ENCODE peak calls at places on chromosome 7, in four cellular contexts. V, M, S and K are unnamed samples.

GRCh38 chr7:148265896-148266295 is 324.7 kb upstream of the C7orf33 start:
- DNase-seq in V (no peak), M (no peak), S (no peak), K (no peak)

GRCh38 chr7:111640416-111640815 is 78.1 kb upstream of the IMMP2L start:
- DNase-seq in V (no peak), M (no peak), S (no peak), K (no peak)

GRCh38 chr7:2757361-2757903 is 69.4 kb downstream of the AMZ1 start:
- DNase-seq in V (no peak), M (no peak), S (no peak), K (no peak)

GRCh38 chr7:2110586-2111396 is 122.0 kb downstream of the MAD1L1 start:
- DNase-seq in V (no peak), M (no peak), S (no peak), K (no peak)

GRCh38 chr7:96238474-96238873 is 83.4 kb downstream of the SLC25A13 start:
- DNase-seq in V (peak), M (no peak), S (no peak), K (no peak)

GRCh38 chr7:87414400-87415188 is 60.9 kb downstream of the ABCB4 start:
- DNase-seq in V (no peak), M (no peak), S (no peak), K (no peak)

GRCh38 chr7:139730746-139731612 is 46.8 kb downstream of the HIPK2 start:
- DNase-seq in V (no peak), M (peak), S (no peak), K (no peak)

GRCh38 chr7:94908204-94909022 is 1.0 kb downstream of the PPP1R9A start:
- DNase-seq in V (peak), M (peak), S (peak), K (no peak)

GRCh38 chr7:6375346-6376101 is 72.2 kb downstream of the DAGLB start:
- DNase-seq in V (no peak), M (no peak), S (no peak), K (no peak)

GRCh38 chr7:47335071-47335470 is 246.8 kb downstream of the TNS3 start:
- DNase-seq in V (no peak), M (no peak), S (no peak), K (no peak)

GRCh38 chr7:69208848-69209247 is 389.4 kb upstream of the AUTS2 start:
- DNase-seq in V (no peak), M (peak), S (no peak), K (no peak)

GRCh38 chr7:91201731-91202130 is 62.5 kb upstream of the FZD1 start:
- DNase-seq in V (no peak), M (no peak), S (no peak), K (no peak)

GRCh38 chr7:81715984-81716588 is 53.8 kb downstream of the HGF start:
- DNase-seq in V (peak), M (no peak), S (no peak), K (no peak)

GRCh38 chr7:219581-220150 is 27.3 kb downstream of the FAM20C start:
- DNase-seq in V (no peak), M (no peak), S (no peak), K (no peak)

GRCh38 chr7:218316-218715 is 25.9 kb downstream of the FAM20C start:
- DNase-seq in V (no peak), M (no peak), S (no peak), K (no peak)

GRCh38 chr7:218896-219580 is 26.7 kb downstream of the FAM20C start:
- DNase-seq in V (no peak), M (no peak), S (no peak), K (no peak)

GRCh38 chr7:221996-222715 is 29.8 kb downstream of the FAM20C start:
- DNase-seq in V (no peak), M (no peak), S (no peak), K (no peak)

DNA sequence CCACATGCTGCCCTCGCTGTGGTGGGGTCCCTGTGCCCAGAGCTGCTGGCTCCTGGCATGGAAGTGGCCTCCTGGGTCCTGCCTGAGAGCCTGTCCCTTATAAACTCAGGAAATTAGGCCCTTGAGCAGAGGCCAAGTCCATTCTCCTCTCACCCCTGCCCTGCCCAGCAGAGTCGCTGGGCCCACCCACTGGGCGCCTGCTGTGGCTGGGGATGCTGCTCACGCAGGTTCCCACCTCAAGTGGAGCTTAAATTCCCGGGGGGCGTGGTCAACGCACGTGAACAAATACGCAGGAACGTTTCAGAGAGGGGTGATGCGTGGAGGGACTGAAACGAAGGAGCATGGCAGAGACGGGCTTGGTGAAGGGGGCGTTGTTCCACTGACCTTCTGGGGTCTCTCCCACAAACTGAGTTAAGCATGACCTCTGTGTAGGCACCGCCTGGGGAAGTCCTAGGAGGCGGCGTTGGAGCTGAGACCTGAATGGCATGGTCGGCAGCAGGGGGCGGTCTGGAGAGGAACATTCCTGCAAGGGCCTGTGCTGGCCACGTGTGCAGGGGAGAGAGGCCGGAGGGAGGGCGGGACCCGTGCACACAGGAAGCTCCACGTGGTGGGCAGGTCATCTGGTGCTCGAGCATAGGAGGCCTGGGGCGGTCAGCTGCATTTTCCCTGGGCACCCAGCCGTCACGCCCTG is 27.9 kb downstream of the FAM20C start:
- DNase-seq in V (peak), M (no peak), S (no peak), K (no peak)
- TF ChIP-seq CTCF in V (no peak), M (no peak), S (no peak), K (peak)

GRCh38 chr7:75994388-75995051 is at the start of gene TMEM120A:
- DNase-seq in V (peak), M (peak), S (peak), K (peak)
- TF ChIP-seq CTCF in V (no peak), M (no peak), S (no peak), K (peak)

GRCh38 chr7:134019251-134019650 is 107.9 kb upstream of the LRGUK start:
- DNase-seq in V (no peak), M (no peak), S (no peak), K (no peak)

GRCh38 chr7:134018321-134018720 is 108.8 kb upstream of the LRGUK start:
- DNase-seq in V (no peak), M (no peak), S (no peak), K (no peak)

GRCh38 chr7:134014935-134015334 is 112.2 kb upstream of the LRGUK start:
- DNase-seq in V (no peak), M (no peak), S (no peak), K (no peak)

GRCh38 chr7:134016223-134016941 is 110.8 kb upstream of the LRGUK start:
- DNase-seq in V (peak), M (peak), S (no peak), K (no peak)

GRCh38 chr7:134016942-134017303 is 110.2 kb upstream of the LRGUK start:
- DNase-seq in V (no peak), M (no peak), S (no peak), K (no peak)
- TF ChIP-seq CTCF in V (no peak), M (no peak), S (no peak), K (peak)

GRCh38 chr7:45179666-45180065 is 22.1 kb downstream of the RAMP3 start:
- DNase-seq in V (no peak), M (no peak), S (no peak), K (no peak)

GRCh38 chr7:45176886-45177731 is 19.5 kb downstream of the RAMP3 start:
- DNase-seq in V (no peak), M (no peak), S (no peak), K (no peak)

GRCh38 chr7:45180084-45180986 is 22.7 kb downstream of the RAMP3 start:
- DNase-seq in V (no peak), M (no peak), S (no peak), K (peak)

GRCh38 chr7:45177801-45178200 is 20.2 kb downstream of the RAMP3 start:
- DNase-seq in V (no peak), M (no peak), S (no peak), K (no peak)

DNA sequence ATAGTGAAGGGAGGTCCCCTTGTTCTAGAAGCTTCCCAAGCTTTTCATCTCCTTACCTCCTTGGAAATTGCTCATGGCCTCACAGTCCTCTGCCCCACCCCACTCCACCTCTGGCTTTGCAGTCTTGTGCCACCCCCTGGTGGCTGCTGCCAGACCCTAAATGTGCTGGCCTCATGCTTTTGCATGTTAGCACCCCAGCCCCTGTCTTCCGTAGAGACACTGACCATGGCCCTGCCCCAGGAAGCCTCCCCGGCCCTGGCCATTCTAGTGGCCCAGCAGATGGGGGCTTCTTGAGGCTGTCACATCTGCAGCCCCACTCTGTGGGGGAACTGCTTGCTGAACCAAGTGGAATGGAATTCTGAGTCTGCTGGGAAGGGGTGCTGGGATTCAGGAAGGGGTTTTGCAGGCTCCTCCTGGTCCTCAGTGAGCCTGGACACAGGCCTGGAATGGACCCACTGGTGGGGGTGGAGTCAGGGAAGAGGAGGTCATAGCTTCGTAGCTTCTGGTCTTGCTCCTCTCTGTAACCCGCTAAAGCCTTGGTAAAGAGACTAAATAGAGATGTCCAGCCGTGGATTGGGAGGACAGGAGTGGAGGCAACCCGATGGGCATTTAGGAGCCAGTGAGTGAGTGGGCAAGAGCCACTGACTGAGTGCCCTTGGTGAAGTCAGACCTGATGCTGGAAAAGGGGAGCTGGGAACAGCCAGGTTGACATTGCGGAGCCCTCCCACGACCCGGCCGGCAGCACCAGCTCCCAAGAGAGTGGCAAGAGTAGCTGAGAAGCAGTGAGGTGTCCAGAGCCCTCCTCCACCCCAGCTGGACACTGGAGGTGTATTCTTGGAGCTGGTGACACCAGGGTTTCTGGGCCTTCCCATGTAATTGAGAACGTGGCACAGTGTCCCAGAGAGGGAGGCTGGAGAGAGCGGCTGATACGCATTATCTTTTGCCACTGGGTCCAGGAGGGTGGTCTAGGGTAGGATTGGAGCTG is 20.9 kb downstream of the RAMP3 start:
- DNase-seq in V (no peak), M (no peak), S (no peak), K (no peak)
- TF ChIP-seq CTCF in V (no peak), M (peak), S (no peak), K (peak)

GRCh38 chr7:23547662-23548061 is 15.9 kb upstream of the TRA2A start:
- DNase-seq in V (no peak), M (no peak), S (no peak), K (no peak)

GRCh38 chr7:23546897-23547572 is 15.3 kb upstream of the TRA2A start:
- DNase-seq in V (peak), M (peak), S (peak), K (peak)

GRCh38 chr7:23542752-23543151 is 11.0 kb upstream of the TRA2A start:
- DNase-seq in V (no peak), M (no peak), S (no peak), K (no peak)

GRCh38 chr7:23545493-23545892 is 13.7 kb upstream of the TRA2A start:
- DNase-seq in V (no peak), M (no peak), S (no peak), K (no peak)

GRCh38 chr7:23544913-23545354 is 13.2 kb upstream of the TRA2A start:
- DNase-seq in V (peak), M (peak), S (no peak), K (no peak)
- TF ChIP-seq CTCF in V (no peak), M (peak), S (no peak), K (peak)

GRCh38 chr7:30070052-30070451 is 41.8 kb downstream of the PLEKHA8 start:
- DNase-seq in V (no peak), M (no peak), S (no peak), K (no peak)
- TF ChIP-seq CTCF in V (no peak), M (no peak), S (no peak), K (no peak)

DNA sequence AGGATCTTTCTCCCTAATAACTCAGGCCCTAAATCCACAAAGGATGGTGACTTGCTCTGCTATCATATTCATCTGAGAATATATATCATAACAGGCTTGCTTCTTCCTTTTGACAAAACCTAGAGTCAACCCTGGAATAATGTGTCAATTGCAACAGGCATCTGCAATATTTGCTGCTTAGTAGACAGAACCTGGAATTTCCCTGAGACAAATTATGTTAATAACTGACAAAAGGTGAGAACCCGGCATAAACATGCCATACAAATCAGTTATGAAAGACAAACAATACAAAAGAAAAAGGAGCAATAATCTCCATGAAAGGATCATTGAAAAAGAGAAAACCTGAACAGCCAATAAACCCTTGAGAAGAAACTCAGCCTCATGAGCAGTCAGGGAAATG is 114.5 kb upstream of the CDCA7L start:
- DNase-seq in V (no peak), M (no peak), S (no peak), K (no peak)
- TF ChIP-seq CTCF in V (no peak), M (no peak), S (no peak), K (no peak)

GRCh38 chr7:150481955-150482354 is 31.5 kb downstream of the GIMAP8 start:
- DNase-seq in V (no peak), M (no peak), S (no peak), K (no peak)
- TF ChIP-seq CTCF in V (no peak), M (no peak), S (no peak), K (no peak)

GRCh38 chr7:156533420-156533819 is 107.2 kb upstream of the RNF32 start:
- DNase-seq in V (no peak), M (no peak), S (no peak), K (no peak)
- TF ChIP-seq CTCF in V (no peak), M (no peak), S (no peak), K (no peak)

GRCh38 chr7:114422478-114423217 is 8.0 kb downstream of the FOXP2 start:
- DNase-seq in V (no peak), M (no peak), S (no peak), K (no peak)
- TF ChIP-seq CTCF in V (peak), M (peak), S (no peak), K (peak)